ENCODE peak calls at places on chromosomes 7 and 10, in eight cellular contexts. R is KBM-7; A is activated T-cell treated with anti-CD3 and anti-CD28 coated beads for 1 hour; O is iPS DF 6.9; Z is cerebellar nuclear complex; X is stimulated activated CD4-positive, alpha-beta T cell treated with anti-CD3 and anti-CD28 coated beads, TNF-alpha, amount 100 ng/mL, for 4 hours; V is GM06990; K is upper lobe of right lung. U is an unnamed sample.

GRCh38 chr10:69849790-69850189 is 48.1 kb downstream of the COL13A1 start:
- DNase-seq in R (no peak), A (no peak), O (no peak), Z (no peak), X (no peak), V (no peak), K (no peak), U (no peak)

GRCh38 chr7:157851501-157852067 is 514.8 kb downstream of the DNAJB6 start:
- DNase-seq in R (peak), A (peak), O (no peak), Z (no peak), X (peak), V (no peak), K (peak), U (peak)

GRCh38 chr7:46058424-46058823 is 137.4 kb upstream of the IGFBP3 start:
- DNase-seq in R (peak), A (no peak), O (no peak), Z (no peak), X (no peak), V (no peak), K (no peak), U (no peak)

GRCh38 chr10:23438547-23439451 is at the start of gene OTUD1:
- DNase-seq in R (peak), A (peak), O (no peak), Z (peak), X (peak), V (peak), K (peak), U (peak)

GRCh38 chr10:92087750-92088395 is 164.3 kb downstream of the BTAF1 start:
- DNase-seq in R (peak), A (peak), O (peak), Z (no peak), X (no peak), V (peak), K (no peak), U (peak)

GRCh38 chr7:134293029-134293740 is 23.5 kb downstream of the SLC35B4 start:
- DNase-seq in R (no peak), A (no peak), O (no peak), Z (no peak), X (no peak), V (peak), K (no peak), U (no peak)

GRCh38 chr7:30247546-30248386 is 36.6 kb upstream of the ZNRF2 start:
- DNase-seq in R (no peak), A (no peak), O (no peak), Z (no peak), X (no peak), V (no peak), K (no peak), U (no peak)

GRCh38 chr7:93016085-93016471 is 101.7 kb downstream of the SAMD9 start:
- DNase-seq in R (peak), A (no peak), O (no peak), Z (no peak), X (no peak), V (no peak), K (no peak), U (no peak)

GRCh38 chr7:90216771-90217170 is 5.2 kb downstream of the STEAP2 start:
- DNase-seq in R (no peak), A (no peak), O (no peak), Z (no peak), X (no peak), V (no peak), K (no peak), U (no peak)

GRCh38 chr7:353746-354325 is 63.9 kb downstream of the FOXL3 start:
- DNase-seq in R (no peak), A (no peak), O (no peak), Z (no peak), X (no peak), V (no peak), K (no peak), U (no peak)

GRCh38 chr7:93601363-93601762 is 26.8 kb upstream of the CALCR start:
- DNase-seq in R (no peak), A (no peak), O (no peak), Z (no peak), X (no peak), V (no peak), K (no peak), U (no peak)

U was measured in activated CD4-positive, alpha-beta T cell treated with anti-CD3 and anti-CD28 coated beads for 24 hours.